ENCODE peak calls at places on chromosome 11, in nine cellular contexts. O is psoas muscle, F is fibroblast of lung, I is A549, M is adipocyte, B is HFF-Myc, R is tibial nerve, N is endothelial cell of umbilical vein, C is PC-3. G is an unnamed sample.
A peak's percentile ranks its signal among the peaks of the same experiment; 100 is the strongest.

GRCh38 chr11:133810766-133811165 is 34.5 kb downstream of the SPATA19 start:
- DNase-seq in F (no peak), B (no peak), R (no peak), O (no peak), M (no peak), N (no peak), I (no peak), C (no peak), G (no peak)

GRCh38 chr11:59574467-59574866 is 41.1 kb downstream of the OSBP start:
- DNase-seq in I (no peak), R (no peak), N (peak; percentile 19), M (peak; percentile 33), B (no peak), F (peak; percentile 37), O (no peak), C (no peak), G (no peak)

GRCh38 chr11:93945596-93945995 is 75.6 kb upstream of the HEPHL1 start:
- DNase-seq in F (no peak), C (no peak), M (no peak), I (no peak), R (no peak), O (no peak), N (no peak), B (no peak), G (no peak)

GRCh38 chr11:117866526-117866925 is 9.9 kb downstream of the FXYD6 start:
- DNase-seq in I (no peak), C (no peak), R (no peak), F (no peak), M (no peak), O (no peak), B (no peak), N (no peak), G (no peak)

GRCh38 chr11:12745787-12746186 is 71.6 kb downstream of the TEAD1 start:
- DNase-seq in O (no peak), B (no peak), R (no peak), C (no peak), M (no peak), N (no peak), I (no peak), F (no peak), G (no peak)

GRCh38 chr11:16769386-16769785 is 30.9 kb downstream of the C11orf58 start:
- DNase-seq in C (no peak), M (no peak), O (no peak), I (no peak), F (no peak), N (no peak), R (no peak), B (no peak), G (no peak)

GRCh38 chr11:14258177-14258935 is 100.6 kb downstream of the RRAS2 start:
- DNase-seq in M (peak; percentile 37), I (peak; percentile 44), C (peak; percentile 76), N (peak; percentile 25), R (no peak), B (no peak), O (no peak), F (peak; percentile 43), G (no peak)

GRCh38 chr11:120128392-120129172 is 9.3 kb downstream of the TRIM29 start:
- DNase-seq in I (no peak), N (no peak), C (peak; percentile 90), O (peak; percentile 49), M (no peak), R (peak; percentile 60), B (peak; percentile 20), F (peak; percentile 75), G (peak; percentile 86)

GRCh38 chr11:38593649-38594048 is 1995.6 kb upstream of the RAG2 start:
- DNase-seq in R (no peak), M (peak; percentile 9), F (peak; percentile 84), B (no peak), O (no peak), C (peak; percentile 33), N (no peak), I (no peak), G (no peak)

GRCh38 chr11:79025622-79026021 is 415.2 kb downstream of the TENM4 start:
- DNase-seq in R (no peak), N (no peak), C (no peak), O (no peak), F (no peak), I (no peak), B (no peak), M (no peak), G (no peak)

GRCh38 chr11:114612686-114613085 is 17.1 kb upstream of the NXPE4 start:
- DNase-seq in F (no peak), O (no peak), R (no peak), M (no peak), I (no peak), C (no peak), N (no peak), B (no peak), G (no peak)

GRCh38 chr11:76823481-76824028 is 37.2 kb upstream of the ACER3 start:
- DNase-seq in N (peak; percentile 97), O (no peak), R (no peak), B (peak; percentile 61), M (peak; percentile 53), C (peak; percentile 99), I (peak; percentile 91), F (peak; percentile 85), G (peak; percentile 69)

GRCh38 chr11:47154738-47155570 is 21.7 kb downstream of the ARFGAP2 start:
- DNase-seq in I (no peak), N (no peak), B (no peak), F (no peak), R (no peak), O (no peak), M (no peak), C (no peak), G (no peak)

GRCh38 chr11:124897681-124898680 is at the start of gene ROBO4:
- DNase-seq in I (no peak), F (peak; percentile 94), C (peak; percentile 97), B (peak; percentile 82), N (peak; percentile 87), M (peak; percentile 87), R (no peak), O (peak; percentile 53), G (peak; percentile 74)

GRCh38 chr11:118522571-118523072 is 4.7 kb upstream of the TTC36 start:
- DNase-seq in O (no peak), F (peak; percentile 36), R (no peak), N (peak; percentile 28), C (peak; percentile 61), B (no peak), I (no peak), M (peak; percentile 33), G (no peak)

GRCh38 chr11:30322162-30322561 is 742 bp upstream of the ARL14EP start:
- DNase-seq in I (no peak), N (no peak), M (no peak), C (no peak), B (no peak), O (no peak), R (no peak), F (no peak), G (no peak)

GRCh38 chr11:61971177-61972111 is 4.0 kb upstream of the FTH1 start:
- DNase-seq in R (peak; percentile 97), M (peak; percentile 99), B (peak; percentile 96), C (peak; percentile 99), F (peak; percentile 99), O (peak; percentile 98), I (peak; percentile 88), N (peak; percentile 99), G (peak; percentile 99)

GRCh38 chr11:62445314-62445740 is 26.5 kb downstream of the SCGB1A1 start:
- DNase-seq in I (no peak), O (no peak), C (peak; percentile 82), F (peak; percentile 70), R (no peak), N (peak; percentile 82), B (no peak), M (peak; percentile 37), G (peak; percentile 81)

GRCh38 chr11:127843483-127844396 is 743.6 kb downstream of the ETS1 start:
- DNase-seq in O (peak; percentile 51), B (peak; percentile 47), N (peak; percentile 54), C (peak; percentile 82), M (peak; percentile 91), R (peak; percentile 18), F (peak; percentile 56), I (peak; percentile 10), G (peak; percentile 71)

GRCh38 chr11:45927332-45927683 is 4.9 kb downstream of the LARGE2 start:
- DNase-seq in O (no peak), N (no peak), B (no peak), C (no peak), R (no peak), F (no peak), M (no peak), I (no peak), G (no peak)

GRCh38 chr11:27064086-27064485 is 23.5 kb downstream of the BBOX1 start:
- DNase-seq in F (no peak), C (no peak), O (no peak), B (no peak), N (no peak), I (no peak), R (no peak), M (no peak), G (no peak)

GRCh38 chr11:109698237-109698636 is 276.2 kb downstream of the C11orf87 start:
- DNase-seq in R (no peak), C (no peak), O (no peak), M (no peak), F (no peak), B (no peak), I (no peak), N (no peak), G (no peak)
- H3K4me3 ChIP-seq in R (no peak overlapping the region), C (no peak overlapping the region), O (no peak overlapping the region), M (no peak overlapping the region), F (no peak overlapping the region), B (no peak overlapping the region), I (no peak overlapping the region), N (no peak overlapping the region), G (no peak overlapping the region)

DNA sequence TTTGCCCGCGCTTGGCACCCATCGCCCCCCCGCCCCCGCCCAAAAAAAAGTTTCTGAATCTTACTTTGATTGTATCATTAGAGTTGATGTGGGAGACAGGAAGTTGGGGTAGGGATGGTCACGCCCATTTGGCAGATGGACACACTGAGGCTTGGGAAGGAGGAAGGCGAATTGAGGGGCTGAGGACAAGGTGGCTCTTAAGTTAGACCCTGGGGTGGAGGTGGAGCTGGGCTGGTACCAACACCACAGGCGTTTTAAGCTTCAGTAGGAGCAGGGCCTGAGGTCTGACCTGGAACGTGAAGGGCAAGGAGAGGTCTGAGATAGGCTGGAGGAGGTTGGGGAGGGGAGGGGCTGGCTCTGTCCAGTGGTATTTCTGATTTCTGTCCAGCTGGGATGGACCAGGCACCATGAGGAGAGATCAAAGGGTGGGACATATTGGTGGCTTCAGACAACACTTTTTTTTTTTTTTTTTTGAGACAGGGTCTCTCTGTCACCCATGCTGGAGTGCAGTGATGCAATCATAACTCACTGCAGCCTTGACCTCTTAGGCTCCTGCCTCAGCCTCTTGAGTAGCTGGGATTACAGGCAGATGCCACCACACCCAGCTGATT is 777 bp upstream of the CDC42BPG start:
- DNase-seq in M (no peak), N (no peak), F (no peak), O (no peak), I (no peak), R (no peak), C (no peak), B (no peak), G (no peak)
- H3K4me3 ChIP-seq in M (no peak overlapping the region), N (no peak overlapping the region), F (no peak overlapping the region), O (peak overlapping the region; percentile 59), I (peak overlapping the region; percentile 51), R (peak overlapping the region; percentile 48), C (peak overlapping the region; percentile 83), B (peak overlapping the region; percentile 7), G (peak overlapping the region; percentile 15)

GRCh38 chr11:6646040-6646439 is 9.6 kb downstream of the DCHS1 start:
- DNase-seq in F (peak; percentile 69), M (peak; percentile 61), I (no peak), O (peak; percentile 83), N (peak; percentile 74), R (peak; percentile 66), B (no peak), C (no peak), G (no peak)
- H3K4me3 ChIP-seq in F (peak overlapping the region; percentile 38), M (no peak overlapping the region), I (no peak overlapping the region), O (no peak overlapping the region), N (no peak overlapping the region), R (no peak overlapping the region), B (peak overlapping the region; percentile 32), C (no peak overlapping the region), G (no peak overlapping the region)

GRCh38 chr11:834371-835316 is 1.9 kb downstream of the CD151 start:
- DNase-seq in O (peak; percentile 87), N (peak; percentile 93), I (peak; percentile 81), R (no peak), C (peak; percentile 94), F (peak; percentile 83), M (peak; percentile 93), B (no peak), G (peak; percentile 99)
- H3K4me3 ChIP-seq in O (peak overlapping the region; percentile 92), N (peak overlapping the region; percentile 70), I (peak overlapping the region; percentile 86), R (peak overlapping the region; percentile 87), C (peak overlapping the region; percentile 73), F (peak overlapping the region; percentile 83), M (peak overlapping the region; percentile 87), B (peak overlapping the region; percentile 72), G (peak overlapping the region; percentile 69)

G was measured in MG63.